ENCODE peak calls at places on chromosomes 5 and 9, in six cellular contexts. U is fibroblast of lung; Z is pancreas; L is CD8-positive, alpha-beta T cell; V is brain microvascular endothelial cell; P is astrocyte of the spinal cord. H is an unnamed sample.

GRCh38 chr5:161778796-161779195 is 69.1 kb upstream of the GABRA1 start:
- DNase-seq in V (no peak), Z (no peak), P (no peak), U (no peak), L (no peak), H (no peak)

GRCh38 chr9:138049779-138050471 is 172.3 kb downstream of the CACNA1B start:
- DNase-seq in P (no peak), Z (no peak), V (no peak), L (no peak), U (no peak), H (no peak)

GRCh38 chr5:92574023-92574422 is 1007.0 kb downstream of the NR2F1-AS1 start:
- DNase-seq in V (no peak), L (no peak), P (no peak), U (no peak), Z (no peak), H (no peak)

GRCh38 chr5:29879401-29879800 is 1314.1 kb upstream of the CDH6 start:
- DNase-seq in P (no peak), U (no peak), L (no peak), Z (no peak), V (no peak), H (no peak)

GRCh38 chr5:17269201-17269600 is 51.8 kb downstream of the BASP1 start:
- DNase-seq in V (no peak), L (no peak), Z (no peak), U (no peak), P (no peak), H (no peak)

GRCh38 chr5:157571357-157571827 is 4.2 kb downstream of the ADAM19 start:
- DNase-seq in P (peak), U (peak), Z (no peak), V (peak), L (no peak), H (no peak)

GRCh38 chr9:119905706-119906105 is 536.5 kb upstream of the BRINP1 start:
- DNase-seq in V (no peak), L (no peak), U (peak), Z (no peak), P (no peak), H (no peak)

GRCh38 chr9:14662060-14662453 is 31.2 kb downstream of the ZDHHC21 start:
- DNase-seq in U (no peak), V (no peak), P (no peak), Z (no peak), L (no peak), H (no peak)

GRCh38 chr5:172051643-172052362 is 45.4 kb upstream of the FBXW11 start:
- DNase-seq in P (no peak), Z (no peak), L (no peak), U (peak), V (no peak), H (no peak)

GRCh38 chr5:90546216-90546837 is 12.3 kb upstream of the ADGRV1 start:
- DNase-seq in L (no peak), V (no peak), U (no peak), P (no peak), Z (no peak), H (no peak)

GRCh38 chr5:65262590-65263189 is 219.0 kb downstream of the ADAMTS6 start:
- DNase-seq in V (peak), P (peak), U (peak), L (no peak), Z (no peak), H (peak)

GRCh38 chr5:111495159-111495558 is 17.2 kb downstream of the STARD4 start:
- DNase-seq in L (no peak), Z (no peak), U (no peak), P (no peak), V (no peak), H (no peak)

GRCh38 chr5:31396611-31397295 is 135.1 kb downstream of the DROSHA start:
- DNase-seq in U (no peak), V (no peak), P (no peak), L (no peak), Z (no peak), H (no peak)

GRCh38 chr9:113857875-113858274 is 18.2 kb upstream of the ZNF618 start:
- DNase-seq in L (no peak), P (no peak), Z (no peak), U (peak), V (peak), H (no peak)

GRCh38 chr9:119221281-119221680 is 148.0 kb downstream of the BRINP1 start:
- DNase-seq in Z (no peak), V (no peak), U (no peak), P (no peak), L (no peak), H (no peak)

GRCh38 chr5:90807483-90807882 is 248.9 kb downstream of the ADGRV1 start:
- DNase-seq in U (no peak), V (no peak), Z (no peak), P (no peak), L (no peak), H (no peak)

GRCh38 chr5:160464466-160464797 is 42.8 kb downstream of the PTTG1 start:
- DNase-seq in P (no peak), U (no peak), Z (no peak), V (no peak), L (no peak), H (no peak)

GRCh38 chr5:172902497-172903472 is 56.4 kb upstream of the RPL26L1 start:
- DNase-seq in V (peak), U (peak), P (peak), Z (peak), L (no peak), H (peak)

GRCh38 chr5:7897014-7897600 is 28.2 kb downstream of the MTRR start:
- DNase-seq in P (peak), V (peak), L (no peak), Z (no peak), U (peak), H (no peak)

DNA sequence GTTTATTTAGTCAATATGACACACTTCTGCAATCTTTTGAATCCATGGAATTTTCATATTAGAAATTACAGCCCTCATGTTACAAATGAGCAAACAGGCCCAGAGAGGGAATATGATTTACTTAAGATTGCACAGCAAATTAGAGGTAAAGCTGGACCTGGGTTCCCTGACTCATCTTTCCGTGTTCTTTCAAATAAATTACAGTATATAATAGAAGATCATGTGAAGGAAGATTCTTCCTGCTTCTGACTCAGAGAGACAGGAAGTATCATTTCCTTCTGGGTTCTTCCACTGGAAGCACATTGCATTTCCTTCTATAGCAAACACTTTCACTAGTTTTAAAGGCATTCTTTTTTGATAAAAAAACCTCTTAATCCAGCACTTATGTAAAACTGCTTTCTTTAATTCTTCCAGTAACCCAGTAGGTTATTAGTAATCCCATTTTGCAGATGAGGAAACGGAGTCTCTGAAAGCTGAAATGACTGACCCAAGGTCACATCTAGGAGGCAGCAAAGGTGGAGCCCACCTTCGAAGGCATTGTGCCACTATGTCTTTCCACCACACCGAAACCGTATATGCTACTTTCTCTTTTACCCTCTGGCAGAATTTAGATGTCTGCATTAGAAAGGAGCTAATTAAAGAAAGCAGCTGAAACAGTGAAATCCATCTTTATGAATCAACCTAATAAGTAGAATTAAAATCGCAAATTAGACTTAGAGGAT is 566.7 kb upstream of the KLF4 start:
- DNase-seq in V (no peak), P (peak), L (no peak), Z (no peak), U (peak), H (no peak)
- TF ChIP-seq CTCF in V (no peak), P (no peak), L (no peak), Z (no peak), U (no peak), H (no peak)

GRCh38 chr9:131254107-131254491 is 22.2 kb downstream of the FAM78A start:
- DNase-seq in Z (no peak), V (no peak), U (no peak), L (no peak), P (no peak), H (no peak)
- H3K4me3 ChIP-seq in Z (no peak), V (no peak), U (no peak), L (no peak), P (no peak), H (no peak)

DNA sequence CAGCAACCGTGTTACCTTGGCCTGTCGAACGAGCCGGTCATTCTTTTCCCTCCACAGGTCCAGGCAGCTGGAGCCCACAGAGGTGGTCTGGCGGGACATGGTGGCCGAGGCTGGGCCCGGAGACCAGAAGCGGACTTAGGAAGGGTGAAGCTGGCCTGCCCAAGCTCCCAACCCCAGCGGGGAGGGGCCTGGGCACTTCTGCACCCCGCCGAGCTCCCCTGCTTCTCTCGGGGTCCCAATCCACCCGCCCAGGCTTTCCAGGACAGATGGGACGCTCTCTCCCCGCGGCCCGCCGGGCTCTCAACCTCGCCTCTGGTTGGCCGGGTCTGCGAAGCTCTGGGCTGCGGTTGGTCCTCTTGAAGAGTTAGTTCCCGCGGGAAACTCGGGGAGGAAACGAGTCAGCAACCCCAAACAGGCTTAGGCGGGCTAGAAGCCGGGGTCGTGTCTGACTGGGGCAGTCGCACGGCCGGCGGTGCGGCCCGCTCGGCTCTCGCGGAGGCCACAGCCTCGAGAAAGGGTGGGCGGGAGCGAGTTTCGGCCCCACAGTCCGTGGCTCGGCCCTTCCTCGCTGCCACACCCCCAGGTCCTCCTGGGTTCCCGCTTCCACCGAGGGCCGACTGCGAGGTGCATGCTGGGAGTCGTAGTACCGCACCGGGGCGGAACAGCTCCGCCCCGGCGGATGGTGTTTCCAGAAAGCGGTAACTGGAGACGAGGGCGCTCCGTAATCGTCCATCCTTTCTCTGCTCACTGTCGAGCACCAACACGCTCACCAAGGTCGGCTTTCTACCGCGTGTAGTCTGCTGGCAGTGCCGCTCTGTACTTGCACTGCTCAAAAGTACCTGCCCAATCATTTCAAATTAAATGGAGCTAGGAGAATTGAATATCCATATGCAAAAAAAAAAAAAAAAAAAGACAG is at the start of gene FANCG:
- DNase-seq in Z (peak), V (peak), U (peak), P (peak), L (peak), H (peak)
- TF ChIP-seq CTCF in Z (no peak), V (peak), U (no peak), P (no peak), L (no peak), H (no peak)

GRCh38 chr5:142740474-142740873 is 29.7 kb upstream of the ARHGAP26 start:
- DNase-seq in P (no peak), U (no peak), V (no peak), L (no peak), Z (no peak), H (no peak)
- H3K4me3 ChIP-seq in P (no peak), U (no peak), V (no peak), L (no peak), Z (no peak), H (no peak)

GRCh38 chr9:106830527-106831140 is 32.3 kb upstream of the ZNF462 start:
- DNase-seq in V (no peak), P (peak), Z (no peak), U (peak), L (no peak), H (no peak)
- TF ChIP-seq CTCF in V (no peak), P (no peak), Z (no peak), U (no peak), L (no peak), H (no peak)

DNA sequence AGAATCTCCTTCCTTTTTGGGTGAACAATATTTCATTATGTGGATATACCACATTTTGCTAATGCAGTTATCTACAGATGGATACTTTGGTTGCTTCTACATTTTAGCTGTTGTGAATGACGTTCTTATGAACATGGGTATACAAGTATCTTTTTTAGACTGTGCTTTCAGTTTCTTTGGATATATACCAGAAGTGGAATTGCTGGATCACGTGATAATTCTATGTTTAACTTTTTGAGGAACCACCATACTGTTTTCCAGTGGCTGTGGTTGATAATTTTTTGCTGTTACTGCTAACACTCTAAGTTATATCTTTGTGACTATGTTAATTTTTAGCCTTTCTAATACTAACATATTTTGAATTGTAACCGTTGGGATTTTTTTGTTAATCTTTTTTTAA is 12.5 kb downstream of the WDR70 start:
- DNase-seq in U (no peak), Z (no peak), V (no peak), P (no peak), L (no peak), H (no peak)
- H3K4me3 ChIP-seq in U (no peak), Z (no peak), V (no peak), P (no peak), L (no peak), H (no peak)